ENCODE peak calls at places on chromosomes 16 and 17, in four cellular contexts. L is lung, V is lower leg skin, U is posterior vena cava. O is an unnamed sample.
A peak's percentile ranks its signal among the peaks of the same experiment; 100 is the strongest.

GRCh38 chr16:22942812-22943211 is 128.8 kb downstream of the HS3ST2 start:
- DNase-seq in L (no peak), V (no peak), U (no peak), O (no peak)

GRCh38 chr17:68080411-68081150 is 45.0 kb downstream of the KPNA2 start:
- DNase-seq in L (no peak), V (no peak), U (no peak), O (no peak)

GRCh38 chr16:1846416-1846815 is 19.4 kb downstream of the FAHD1 start:
- DNase-seq in L (no peak), U (no peak), V (no peak), O (no peak)

GRCh38 chr17:67050476-67051154 is 6.3 kb downstream of the CACNG1 start:
- DNase-seq in L (no peak), U (no peak), V (peak; percentile 20), O (no peak)

GRCh38 chr17:79951361-79952264 is 84.1 kb downstream of the TBC1D16 start:
- DNase-seq in V (peak; percentile 86), U (peak; percentile 83), L (peak; percentile 64), O (peak; percentile 78)

GRCh38 chr16:31213877-31214704 is at the start of gene TRIM72:
- DNase-seq in L (no peak), V (no peak), U (no peak), O (no peak)

GRCh38 chr16:4393243-4393606 is 21.6 kb downstream of the VASN start:
- DNase-seq in U (no peak), L (no peak), V (no peak), O (no peak)

GRCh38 chr17:29102741-29103181 is 59.8 kb downstream of the PIPOX start:
- DNase-seq in V (no peak), L (no peak), U (no peak), O (no peak)

GRCh38 chr17:9266031-9266680 is 244.8 kb downstream of the NTN1 start:
- DNase-seq in U (peak; percentile 23), L (no peak), V (no peak), O (no peak)

GRCh38 chr16:86833136-86833535 is 254.8 kb downstream of the FOXL1 start:
- DNase-seq in V (no peak), L (no peak), U (peak; percentile 51), O (no peak)

GRCh38 chr17:48589060-48589830 is 796 bp downstream of the HOXB3 start:
- DNase-seq in U (no peak), L (no peak), V (no peak), O (no peak)

GRCh38 chr17:56909742-56910508 is 3.9 kb downstream of the TRIM25 start:
- DNase-seq in V (peak; percentile 89), U (no peak), L (peak; percentile 51), O (no peak)